ENCODE peak calls at places on chromosomes 1 and 21, in four cellular contexts. One of them, this sample, is unnamed. For H3K4me1 and H3K27me3, the result is how much of the 10 kb centered on the place peaks cover.

GRCh38 chr1:234162661-234163060 is 210.6 kb upstream of the COA6 start:
- DNase-seq in mammary epithelial cell: no peak
- DNase-seq in thoracic aorta: no peak
- DNase-seq in pancreas: no peak
- DNase-seq in this sample: no peak

GRCh38 chr21:38965910-38966504 is 160.3 kb downstream of the ETS2 start:
- DNase-seq in thoracic aorta: no peak
- DNase-seq in pancreas: peak
- DNase-seq in mammary epithelial cell: no peak
- DNase-seq in this sample: no peak

GRCh38 chr1:51564124-51564523 is 45.1 kb upstream of the EPS15 start:
- DNase-seq in mammary epithelial cell: peak
- DNase-seq in thoracic aorta: no peak
- DNase-seq in pancreas: no peak
- DNase-seq in this sample: no peak

GRCh38 chr1:19799877-19800804 is at the start of gene TMCO4:
- DNase-seq in thoracic aorta: no peak
- DNase-seq in pancreas: peak
- DNase-seq in mammary epithelial cell: peak
- DNase-seq in this sample: peak

GRCh38 chr1:154751690-154752089 is 118.4 kb downstream of the KCNN3 start:
- DNase-seq in pancreas: no peak
- DNase-seq in thoracic aorta: no peak
- DNase-seq in mammary epithelial cell: no peak
- DNase-seq in this sample: no peak

GRCh38 chr1:230160957-230161771 is 94.1 kb downstream of the GALNT2 start:
- DNase-seq in thoracic aorta: no peak
- DNase-seq in mammary epithelial cell: peak
- DNase-seq in pancreas: no peak
- DNase-seq in this sample: no peak

GRCh38 chr1:59903136-59903754 is 23.3 kb downstream of the CYP2J2 start:
- DNase-seq in thoracic aorta: no peak
- DNase-seq in mammary epithelial cell: no peak
- DNase-seq in pancreas: no peak
- DNase-seq in this sample: peak

GRCh38 chr1:229619614-229620013 is 6.3 kb downstream of the TAF5L start:
- DNase-seq in thoracic aorta: no peak
- DNase-seq in mammary epithelial cell: no peak
- DNase-seq in pancreas: no peak
- DNase-seq in this sample: no peak

GRCh38 chr1:234670936-234671628 is 61.1 kb upstream of the IRF2BP2 start:
- DNase-seq in pancreas: no peak
- DNase-seq in thoracic aorta: no peak
- DNase-seq in mammary epithelial cell: no peak
- DNase-seq in this sample: no peak

GRCh38 chr1:155085504-155086181 is 7.0 kb downstream of the EFNA3 start:
- DNase-seq in thoracic aorta: no peak
- DNase-seq in pancreas: peak
- DNase-seq in mammary epithelial cell: peak
- DNase-seq in this sample: peak

GRCh38 chr21:46184625-46185555 is 631 bp upstream of the SPATC1L start:
- DNase-seq in thoracic aorta: no peak
- DNase-seq in mammary epithelial cell: peak
- DNase-seq in pancreas: peak
- DNase-seq in this sample: peak

GRCh38 chr1:165439287-165439686 is 5.6 kb downstream of the RXRG start:
- DNase-seq in pancreas: no peak
- DNase-seq in thoracic aorta: no peak
- DNase-seq in mammary epithelial cell: no peak
- DNase-seq in this sample: no peak

GRCh38 chr1:19651141-19651737 is 7.1 kb downstream of the NBL1 start:
- DNase-seq in pancreas: peak
- DNase-seq in thoracic aorta: no peak
- DNase-seq in mammary epithelial cell: no peak
- DNase-seq in this sample: peak

GRCh38 chr1:56229183-56229582 is 350.2 kb downstream of the PLPP3 start:
- DNase-seq in thoracic aorta: no peak
- DNase-seq in mammary epithelial cell: no peak
- DNase-seq in pancreas: no peak
- DNase-seq in this sample: no peak

GRCh38 chr1:236060286-236060685 is 4.6 kb downstream of the NID1 start:
- DNase-seq in pancreas: no peak
- DNase-seq in mammary epithelial cell: no peak
- DNase-seq in thoracic aorta: no peak
- DNase-seq in this sample: no peak

GRCh38 chr1:164591858-164592257 is 32.9 kb downstream of the PBX1 start:
- DNase-seq in thoracic aorta: no peak
- DNase-seq in mammary epithelial cell: no peak
- DNase-seq in pancreas: no peak
- DNase-seq in this sample: peak

GRCh38 chr1:61451214-61451968 is 273.6 kb downstream of the TM2D1 start:
- DNase-seq in mammary epithelial cell: no peak
- DNase-seq in pancreas: no peak
- DNase-seq in thoracic aorta: no peak
- DNase-seq in this sample: no peak

GRCh38 chr1:200258447-200259375 is 151.1 kb downstream of the ZNF281 start:
- DNase-seq in mammary epithelial cell: peak
- DNase-seq in pancreas: no peak
- DNase-seq in thoracic aorta: no peak
- DNase-seq in this sample: no peak

GRCh38 chr1:240611619-240612490 is at the start of gene GREM2:
- DNase-seq in thoracic aorta: no peak
- DNase-seq in mammary epithelial cell: peak
- DNase-seq in pancreas: peak
- DNase-seq in this sample: peak

GRCh38 chr1:72119491-72119890 is 162.8 kb downstream of the NEGR1 start:
- DNase-seq in mammary epithelial cell: no peak
- DNase-seq in thoracic aorta: no peak
- DNase-seq in pancreas: no peak
- DNase-seq in this sample: no peak

GRCh38 chr21:32803651-32804050 is 32.1 kb upstream of the PAXBP1 start:
- DNase-seq in mammary epithelial cell: no peak
- DNase-seq in thoracic aorta: no peak
- DNase-seq in pancreas: no peak
- DNase-seq in this sample: no peak

DNA sequence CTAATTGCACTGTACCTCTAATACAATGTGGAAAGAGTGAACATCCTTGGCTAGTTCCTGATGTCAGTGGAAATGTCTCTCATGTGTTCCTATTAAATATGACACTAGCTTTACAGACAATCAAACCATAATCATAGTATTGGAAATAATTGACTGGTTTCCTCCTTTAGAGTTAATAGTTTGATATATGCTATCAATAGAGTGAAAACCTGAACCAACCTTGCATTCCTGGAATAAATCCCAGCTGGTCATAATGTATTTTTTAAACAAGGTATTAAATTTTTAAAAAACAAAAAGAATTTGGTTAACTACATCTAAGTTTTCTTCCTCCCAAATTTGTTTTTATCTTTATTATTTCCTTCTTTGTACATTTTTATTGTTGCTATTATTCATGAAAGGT is 226.1 kb downstream of the SLC45A1 start:
- DNase-seq in pancreas: no peak
- DNase-seq in mammary epithelial cell: no peak
- DNase-seq in thoracic aorta: no peak
- DNase-seq in this sample: no peak
- H3K4me1 ChIP-seq in pancreas: under half
- H3K4me1 ChIP-seq in mammary epithelial cell: under half
- H3K4me1 ChIP-seq in thoracic aorta: under half
- H3K4me1 ChIP-seq in this sample: under half

DNA sequence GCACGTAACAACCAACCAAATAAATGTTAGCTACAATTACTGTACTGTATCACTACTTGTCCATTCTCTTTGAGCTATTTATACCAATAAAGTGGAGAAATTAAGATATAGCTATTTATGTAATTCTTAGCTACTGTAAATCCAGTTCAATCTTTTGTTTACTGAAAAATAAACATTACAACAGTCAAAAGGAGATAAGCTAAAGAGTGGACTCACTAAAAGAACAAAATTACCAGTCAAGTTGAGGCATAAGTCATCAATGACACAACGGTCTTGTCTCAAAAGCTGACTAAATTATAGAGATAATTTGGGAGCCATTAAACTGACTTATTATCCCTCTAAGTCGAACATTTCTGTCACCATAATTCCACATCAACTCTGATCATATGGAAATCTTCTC is 22.5 kb downstream of the TGFBR3 start:
- DNase-seq in mammary epithelial cell: no peak
- DNase-seq in thoracic aorta: no peak
- DNase-seq in pancreas: no peak
- DNase-seq in this sample: no peak
- H3K27me3 ChIP-seq in mammary epithelial cell: under half
- H3K27me3 ChIP-seq in thoracic aorta: under half
- H3K27me3 ChIP-seq in pancreas: under half
- H3K27me3 ChIP-seq in this sample: under half

GRCh38 chr1:153238536-153238935 is 21.0 kb upstream of the LORICRIN start:
- DNase-seq in mammary epithelial cell: no peak
- DNase-seq in thoracic aorta: no peak
- DNase-seq in pancreas: no peak
- DNase-seq in this sample: peak
- TF ChIP-seq CTCF in mammary epithelial cell: peak
- TF ChIP-seq CTCF in thoracic aorta: no peak
- TF ChIP-seq CTCF in pancreas: no peak
- TF ChIP-seq CTCF in this sample: no peak

GRCh38 chr1:244659694-244660093 is 6.8 kb downstream of the DESI2 start:
- DNase-seq in mammary epithelial cell: no peak
- DNase-seq in thoracic aorta: no peak
- DNase-seq in pancreas: no peak
- DNase-seq in this sample: no peak
- H3K4me1 ChIP-seq in mammary epithelial cell: under half
- H3K4me1 ChIP-seq in thoracic aorta: under half
- H3K4me1 ChIP-seq in pancreas: under half
- H3K4me1 ChIP-seq in this sample: under half

GRCh38 chr1:53061859-53062714 is at the start of gene PODN:
- DNase-seq in pancreas: peak
- DNase-seq in mammary epithelial cell: no peak
- DNase-seq in thoracic aorta: no peak
- DNase-seq in this sample: peak
- H3K27me3 ChIP-seq in pancreas: under half
- H3K27me3 ChIP-seq in mammary epithelial cell: under half
- H3K27me3 ChIP-seq in thoracic aorta: under half
- H3K27me3 ChIP-seq in this sample: half or more

DNA sequence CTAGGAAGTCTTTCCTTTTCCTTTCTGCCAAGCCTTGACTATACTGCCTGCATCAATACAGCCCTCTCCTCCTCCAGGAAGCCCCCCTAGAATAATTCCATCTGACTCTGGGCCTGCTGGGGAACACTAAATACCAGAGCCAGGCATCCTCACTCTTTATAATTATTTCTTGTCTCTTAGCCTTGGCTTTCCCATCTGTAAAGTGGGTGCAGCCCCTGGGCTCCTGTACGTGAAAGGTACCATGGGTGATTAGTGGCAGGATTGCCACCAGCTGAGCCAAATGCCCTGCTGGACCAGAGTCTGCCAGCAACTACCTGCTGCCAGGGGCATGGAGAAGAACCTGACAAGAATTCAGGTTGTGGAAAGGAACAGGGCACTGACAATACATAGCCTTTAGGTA is 58.7 kb downstream of the LGR6 start:
- DNase-seq in mammary epithelial cell: no peak
- DNase-seq in thoracic aorta: no peak
- DNase-seq in pancreas: peak
- DNase-seq in this sample: no peak
- TF ChIP-seq CTCF in mammary epithelial cell: no peak
- TF ChIP-seq CTCF in thoracic aorta: no peak
- TF ChIP-seq CTCF in pancreas: no peak
- TF ChIP-seq CTCF in this sample: no peak

DNA sequence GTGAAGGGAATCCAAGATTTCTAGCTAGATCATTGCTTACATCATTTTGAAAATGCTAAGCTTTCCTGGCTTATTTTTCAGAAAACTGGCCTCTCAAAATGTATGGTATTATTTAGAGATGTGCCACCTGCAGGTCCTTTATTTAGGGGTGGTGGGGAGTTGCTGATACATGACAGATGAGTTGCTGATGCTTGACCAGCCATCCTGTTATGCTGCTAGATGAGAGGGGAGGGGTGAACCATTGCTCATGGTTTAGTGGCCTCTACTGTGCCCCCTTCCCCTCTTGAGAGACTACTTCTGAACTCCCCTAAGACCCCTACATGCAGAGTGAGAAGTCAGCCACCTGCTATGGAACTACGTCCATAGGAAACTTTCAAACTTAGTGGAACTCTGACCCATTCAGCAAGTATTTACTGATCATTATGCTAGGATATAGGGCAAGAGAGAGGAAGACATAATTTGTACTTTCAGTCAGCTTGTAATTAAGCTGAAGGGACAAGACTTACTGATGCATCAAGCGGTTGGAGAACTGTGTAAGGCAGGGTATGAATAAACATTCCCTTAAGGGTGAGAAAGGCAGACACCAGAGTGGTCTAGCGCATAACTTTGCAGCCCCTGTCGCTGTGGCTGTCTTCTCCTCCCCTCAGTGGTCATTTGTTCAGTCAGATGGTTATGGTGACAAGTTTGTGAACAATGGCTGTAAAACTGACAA is 34.6 kb downstream of the SLAMF6 start:
- DNase-seq in mammary epithelial cell: no peak
- DNase-seq in pancreas: no peak
- DNase-seq in thoracic aorta: no peak
- DNase-seq in this sample: no peak
- H3K4me1 ChIP-seq in mammary epithelial cell: under half
- H3K4me1 ChIP-seq in pancreas: under half
- H3K4me1 ChIP-seq in thoracic aorta: under half
- H3K4me1 ChIP-seq in this sample: under half

GRCh38 chr1:22217811-22218460 is 75.0 kb upstream of the WNT4 start:
- DNase-seq in mammary epithelial cell: no peak
- DNase-seq in thoracic aorta: no peak
- DNase-seq in pancreas: peak
- DNase-seq in this sample: no peak
- H3K27me3 ChIP-seq in mammary epithelial cell: under half
- H3K27me3 ChIP-seq in thoracic aorta: under half
- H3K27me3 ChIP-seq in pancreas: under half
- H3K27me3 ChIP-seq in this sample: under half

GRCh38 chr1:169509354-169509753 is 23.6 kb upstream of the SLC19A2 start:
- DNase-seq in pancreas: no peak
- DNase-seq in mammary epithelial cell: no peak
- DNase-seq in thoracic aorta: no peak
- DNase-seq in this sample: no peak
- TF ChIP-seq CTCF in pancreas: no peak
- TF ChIP-seq CTCF in mammary epithelial cell: peak
- TF ChIP-seq CTCF in thoracic aorta: no peak
- TF ChIP-seq CTCF in this sample: no peak